ENCODE peak calls at places on chromosomes 2 and 18, in ten cellular contexts. N is cardiac muscle cell; Q is RKO; R is NCI-H526 treated with DMSO at 0.1 percent for 48 hours; Y is GM19239; M is fibroblast of the conjunctiva; E is substantia nigra; P is amniotic epithelial cell; F is activated B cell treated with CpG ODN at 0.5 μM for 24 hours; J is activated T-cell treated with anti-CD3 and anti-CD28 coated beads, Interleukin-2, amount 50 U/mL, for 72 hours. W is an unnamed sample.

GRCh38 chr2:54306561-54306960 is 50.5 kb upstream of the TSPYL6 start:
- DNase-seq in N (no peak), P (no peak), J (no peak), E (no peak), F (no peak), M (no peak), Q (no peak), Y (no peak), R (no peak), W (peak)

GRCh38 chr2:47043142-47043890 is 111.8 kb downstream of the STPG4 start:
- DNase-seq in P (peak), N (no peak), E (peak), M (peak), J (no peak), Q (peak), Y (no peak), R (no peak), F (no peak), W (peak)

GRCh38 chr18:33369711-33370449 is 70.6 kb downstream of the CCDC178 start:
- DNase-seq in F (no peak), Q (no peak), E (no peak), J (no peak), P (no peak), Y (no peak), N (no peak), M (no peak), R (no peak), W (no peak)

GRCh38 chr18:35463050-35463449 is 34.7 kb downstream of the INO80C start:
- DNase-seq in R (no peak), E (no peak), M (no peak), Q (no peak), N (no peak), J (no peak), F (no peak), Y (no peak), P (peak), W (no peak)

GRCh38 chr2:106161938-106162814 is 31.9 kb downstream of the UXS1 start:
- DNase-seq in N (peak), Q (no peak), J (no peak), P (peak), R (no peak), M (no peak), F (no peak), E (no peak), Y (no peak), W (no peak)

GRCh38 chr2:30208453-30208852 is 22.9 kb upstream of the LBH start:
- DNase-seq in P (peak), R (peak), F (no peak), N (peak), M (peak), J (peak), Q (peak), Y (no peak), E (peak), W (peak)

GRCh38 chr18:41814651-41815050 is 140.4 kb upstream of the PIK3C3 start:
- DNase-seq in J (no peak), M (no peak), E (no peak), Y (no peak), N (no peak), R (no peak), P (no peak), Q (no peak), F (no peak), W (peak)

GRCh38 chr18:11884396-11885030 is 23.6 kb downstream of the MPPE1 start:
- DNase-seq in N (no peak), Y (no peak), F (no peak), Q (no peak), J (no peak), M (no peak), E (no peak), P (no peak), R (no peak), W (no peak)

GRCh38 chr2:223537669-223538601 is 64.2 kb downstream of the SCG2 start:
- DNase-seq in Q (no peak), M (no peak), Y (no peak), F (no peak), R (no peak), P (peak), J (no peak), N (peak), E (no peak), W (peak)

GRCh38 chr2:130186391-130186790 is 4.3 kb downstream of the MZT2B start:
- DNase-seq in F (no peak), M (no peak), P (no peak), Q (no peak), J (no peak), N (no peak), R (no peak), Y (no peak), E (no peak), W (no peak)

GRCh38 chr2:80689106-80689505 is 384.6 kb upstream of the LRRTM1 start:
- DNase-seq in M (no peak), R (no peak), N (no peak), E (no peak), Y (no peak), J (no peak), F (no peak), Q (no peak), P (no peak), W (no peak)

GRCh38 chr18:36536426-36536825 is 238.9 kb downstream of the FHOD3 start:
- DNase-seq in N (peak), R (peak), J (no peak), P (no peak), M (no peak), F (no peak), Q (no peak), Y (no peak), E (no peak), W (no peak)

GRCh38 chr18:5158587-5158986 is 38.5 kb downstream of the AKAIN1 start:
- DNase-seq in E (no peak), N (no peak), R (no peak), M (no peak), P (no peak), Q (no peak), J (no peak), Y (no peak), F (no peak), W (no peak)

GRCh38 chr2:64062840-64063239 is 43.6 kb upstream of the VPS54 start:
- DNase-seq in N (no peak), F (no peak), P (peak), Q (no peak), R (peak), J (no peak), Y (no peak), M (peak), E (no peak), W (no peak)

GRCh38 chr2:168912466-168913170 is 11.5 kb downstream of the G6PC2 start:
- DNase-seq in N (peak), M (no peak), J (peak), R (peak), E (peak), P (no peak), F (no peak), Y (no peak), Q (no peak), W (peak)

GRCh38 chr2:241925821-241926441 is 56.4 kb downstream of the RTP5 start:
- DNase-seq in J (no peak), R (no peak), P (no peak), E (no peak), N (no peak), Y (no peak), M (no peak), F (no peak), Q (no peak), W (no peak)

GRCh38 chr2:61090386-61090921 is 24.8 kb downstream of the SANBR start:
- DNase-seq in M (no peak), R (no peak), F (no peak), E (no peak), N (no peak), P (peak), Y (no peak), J (no peak), Q (no peak), W (no peak)

GRCh38 chr2:28627722-28628480 is 123.7 kb upstream of the PPP1CB start:
- DNase-seq in R (no peak), J (no peak), Y (no peak), N (no peak), P (peak), F (no peak), E (no peak), Q (no peak), M (no peak), W (no peak)

GRCh38 chr18:50726960-50727589 is 92.7 kb downstream of the MRO start:
- DNase-seq in Q (no peak), R (no peak), F (no peak), Y (no peak), J (no peak), E (peak), P (no peak), N (no peak), M (no peak), W (no peak)

GRCh38 chr2:157684940-157685466 is 56.3 kb upstream of the ACVR1C start:
- DNase-seq in E (no peak), M (no peak), R (no peak), J (no peak), F (no peak), P (no peak), Q (no peak), N (peak), Y (no peak), W (no peak)

GRCh38 chr18:23143871-23144270 is 8.6 kb downstream of the CABLES1 start:
- DNase-seq in Q (no peak), J (no peak), F (no peak), E (peak), R (no peak), P (peak), N (peak), M (no peak), Y (no peak), W (no peak)

GRCh38 chr2:11692966-11693521 is 23.0 kb upstream of the NTSR2 start:
- DNase-seq in R (peak), M (no peak), N (peak), J (peak), Y (peak), E (peak), F (no peak), Q (peak), P (peak), W (no peak)

GRCh38 chr2:165772183-165772582 is 21.9 kb downstream of the GALNT3 start:
- DNase-seq in E (no peak), N (no peak), M (no peak), F (no peak), R (no peak), J (no peak), P (no peak), Y (no peak), Q (no peak), W (no peak)

GRCh38 chr2:48278590-48278989 is 251.4 kb upstream of the STON1 start:
- DNase-seq in E (peak), Q (no peak), M (no peak), P (peak), N (no peak), J (no peak), F (no peak), Y (no peak), R (no peak), W (no peak)

GRCh38 chr2:29187926-29188325 is 72.7 kb downstream of the CLIP4 start:
- DNase-seq in M (no peak), Y (no peak), F (no peak), P (peak), E (no peak), J (no peak), Q (peak), R (no peak), N (no peak), W (no peak)

W was measured in astrocyte of the cerebellum.